ENCODE peak calls at places on chromosome 6, in eight cellular contexts. S is cardiac muscle cell, C is IMR-90, K is fibroblast of lung, H is lung, L is upper lobe of right lung, I is neural progenitor cell, T is PC-9. Q is an unnamed sample.

GRCh38 chr6:4125933-4126864 is 9.2 kb downstream of the ECI2 start:
- DNase-seq in S (no peak), C (peak; percentile 90), K (peak; percentile 93), H (no peak), L (no peak), I (no peak), T (peak; percentile 79), Q (no peak)

GRCh38 chr6:27078734-27079357 is 168.7 kb upstream of the PRSS16 start:
- DNase-seq in S (peak; percentile 68), C (peak; percentile 68), K (peak; percentile 48), H (peak; percentile 42), L (peak; percentile 66), I (peak; percentile 75), T (peak; percentile 44), Q (peak; percentile 23)

GRCh38 chr6:16688984-16689636 is 72.2 kb downstream of the ATXN1 start:
- DNase-seq in S (no peak), C (peak; percentile 93), K (peak; percentile 95), H (no peak), L (no peak), I (no peak), T (peak; percentile 38), Q (no peak)

GRCh38 chr6:6915219-6915618 is 192.5 kb upstream of the RREB1 start:
- DNase-seq in S (no peak), C (no peak), K (no peak), H (no peak), L (no peak), I (no peak), T (no peak), Q (no peak)

GRCh38 chr6:99821164-99821563 is 172.9 kb downstream of the MCHR2 start:
- DNase-seq in S (no peak), C (no peak), K (no peak), H (no peak), L (no peak), I (no peak), T (no peak), Q (no peak)

GRCh38 chr6:33197431-33198048 is 2.9 kb downstream of the RXRB start:
- DNase-seq in S (peak; percentile 82), C (peak; percentile 56), K (peak; percentile 65), H (peak; percentile 59), L (peak; percentile 77), I (peak; percentile 82), T (no peak), Q (peak; percentile 45)

GRCh38 chr6:40819182-40819834 is 219.7 kb downstream of the UNC5CL start:
- DNase-seq in S (no peak), C (no peak), K (no peak), H (peak; percentile 61), L (peak; percentile 74), I (no peak), T (no peak), Q (no peak)

GRCh38 chr6:3885262-3886036 is 36.3 kb downstream of the FAM50B start:
- DNase-seq in S (peak; percentile 33), C (no peak), K (no peak), H (no peak), L (no peak), I (no peak), T (peak; percentile 48), Q (no peak)

GRCh38 chr6:53792016-53792415 is 2.8 kb upstream of the LRRC1 start:
- DNase-seq in S (no peak), C (no peak), K (no peak), H (no peak), L (no peak), I (no peak), T (no peak), Q (no peak)

GRCh38 chr6:32941412-32941784 is 570 bp upstream of the HLA-DMB start:
- DNase-seq in S (no peak), C (no peak), K (no peak), H (no peak), L (no peak), I (peak; percentile 11), T (no peak), Q (no peak)

GRCh38 chr6:25601797-25602679 is 50.0 kb upstream of the SCGN start:
- DNase-seq in S (peak; percentile 69), C (peak; percentile 67), K (peak; percentile 48), H (no peak), L (no peak), I (peak; percentile 75), T (peak; percentile 43), Q (no peak)

GRCh38 chr6:123616942-123617341 is 19.8 kb downstream of the TRDN start:
- DNase-seq in S (no peak), C (no peak), K (no peak), H (no peak), L (no peak), I (no peak), T (no peak), Q (no peak)

GRCh38 chr6:43243649-43244321 is 504 bp downstream of the TTBK1 start:
- DNase-seq in S (no peak), C (no peak), K (no peak), H (no peak), L (no peak), I (no peak), T (no peak), Q (no peak)

GRCh38 chr6:122969999-122970398 is 26.0 kb upstream of the CLVS2 start:
- DNase-seq in S (no peak), C (no peak), K (no peak), H (no peak), L (no peak), I (peak; percentile 20), T (no peak), Q (no peak)

GRCh38 chr6:127302728-127303675 is 36.3 kb downstream of the RNF146 start:
- DNase-seq in S (peak; percentile 43), C (peak; percentile 48), K (peak; percentile 33), H (no peak), L (no peak), I (peak; percentile 25), T (peak; percentile 59), Q (no peak)

GRCh38 chr6:131923356-131923755 is 27.8 kb downstream of the CCN2 start:
- DNase-seq in S (peak; percentile 81), C (peak; percentile 57), K (peak; percentile 45), H (peak; percentile 69), L (no peak), I (peak; percentile 85), T (peak; percentile 59), Q (no peak)

GRCh38 chr6:154156135-154156948 is 117.3 kb downstream of the OPRM1 start:
- DNase-seq in S (peak; percentile 42), C (peak; percentile 45), K (peak; percentile 30), H (peak; percentile 59), L (peak; percentile 70), I (peak; percentile 58), T (peak; percentile 63), Q (peak; percentile 7)

GRCh38 chr6:96394727-96395126 is 126.9 kb upstream of the UFL1 start:
- DNase-seq in S (peak; percentile 38), C (no peak), K (peak; percentile 2), H (no peak), L (no peak), I (peak; percentile 29), T (peak; percentile 43), Q (no peak)

GRCh38 chr6:8670792-8671191 is 235.4 kb upstream of the SLC35B3 start:
- DNase-seq in S (no peak), C (no peak), K (no peak), H (no peak), L (no peak), I (no peak), T (no peak), Q (no peak)

GRCh38 chr6:4972438-4972837 is 31.4 kb downstream of the RPP40 start:
- DNase-seq in S (no peak), C (no peak), K (no peak), H (peak; percentile 14), L (no peak), I (no peak), T (no peak), Q (no peak)

GRCh38 chr6:92376711-92377110 is 1042.6 kb downstream of the EPHA7 start:
- DNase-seq in S (peak; percentile 31), C (peak; percentile 2), K (peak; percentile 49), H (no peak), L (no peak), I (no peak), T (no peak), Q (no peak)

DNA sequence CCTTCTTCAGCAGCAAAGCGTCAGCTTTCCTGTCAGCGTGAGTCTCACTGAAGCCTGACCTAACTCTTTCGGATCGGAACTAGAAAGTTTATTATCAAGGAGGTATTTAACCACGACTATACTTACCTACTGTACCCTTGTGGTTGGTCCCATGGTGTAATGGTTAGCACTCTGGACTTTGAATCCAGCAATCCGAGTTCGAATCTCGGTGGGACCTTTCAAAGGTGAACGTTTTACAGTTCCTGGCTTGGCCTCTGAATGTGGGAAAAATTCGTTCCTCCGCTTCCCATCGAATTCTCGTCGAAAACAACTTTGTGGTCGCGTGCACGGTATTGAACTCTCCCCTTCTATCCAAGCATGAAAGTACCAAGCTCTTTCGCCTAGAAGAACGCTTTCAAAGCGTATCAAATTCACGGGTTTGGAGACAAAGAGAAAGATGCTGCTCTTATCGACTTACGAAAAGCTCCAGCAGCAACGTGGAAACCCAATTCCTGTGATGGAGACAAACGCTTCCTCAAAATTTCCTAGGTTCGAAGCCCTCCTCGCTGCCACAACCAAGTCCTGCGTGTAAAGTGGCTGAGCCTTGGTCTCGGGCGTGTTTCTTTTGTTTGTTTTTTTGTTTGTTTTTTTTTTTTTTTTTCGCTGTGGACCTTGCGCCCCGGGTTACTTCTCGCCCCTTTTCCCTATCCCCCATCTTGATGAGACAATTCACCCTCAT is 63.7 kb downstream of the GPX5 start:
- DNase-seq in S (peak; percentile 70), C (peak; percentile 95), K (peak; percentile 94), H (peak; percentile 53), L (no peak), I (peak; percentile 87), T (peak; percentile 87), Q (no peak)
- H3K27ac ChIP-seq in S (peak overlapping the region; percentile 64), C (no peak overlapping the region), K (no peak overlapping the region), H (no peak overlapping the region), L (no peak overlapping the region), I (no peak overlapping the region), T (peak overlapping the region; percentile 37), Q (peak overlapping the region; percentile 49)

GRCh38 chr6:71012871-71013456 is 56.1 kb upstream of the B3GAT2 start:
- DNase-seq in S (peak; percentile 67), C (peak; percentile 51), K (peak; percentile 42), H (no peak), L (no peak), I (peak; percentile 76), T (no peak), Q (no peak)
- TF ChIP-seq CTCF in S (peak; percentile 81), C (peak; percentile 75), K (peak; percentile 91), H (peak; percentile 43), L (peak; percentile 74), I (peak; percentile 95), T (peak; percentile 86), Q (peak; percentile 74)

GRCh38 chr6:80547827-80548226 is 441.4 kb downstream of the BCKDHB start:
- DNase-seq in S (no peak), C (peak; percentile 94), K (peak; percentile 94), H (no peak), L (no peak), I (no peak), T (no peak), Q (no peak)
- H3K4me3 ChIP-seq in S (no peak overlapping the region), C (no peak overlapping the region), K (no peak overlapping the region), H (no peak overlapping the region), L (no peak overlapping the region), I (no peak overlapping the region), T (no peak overlapping the region), Q (no peak overlapping the region)

DNA sequence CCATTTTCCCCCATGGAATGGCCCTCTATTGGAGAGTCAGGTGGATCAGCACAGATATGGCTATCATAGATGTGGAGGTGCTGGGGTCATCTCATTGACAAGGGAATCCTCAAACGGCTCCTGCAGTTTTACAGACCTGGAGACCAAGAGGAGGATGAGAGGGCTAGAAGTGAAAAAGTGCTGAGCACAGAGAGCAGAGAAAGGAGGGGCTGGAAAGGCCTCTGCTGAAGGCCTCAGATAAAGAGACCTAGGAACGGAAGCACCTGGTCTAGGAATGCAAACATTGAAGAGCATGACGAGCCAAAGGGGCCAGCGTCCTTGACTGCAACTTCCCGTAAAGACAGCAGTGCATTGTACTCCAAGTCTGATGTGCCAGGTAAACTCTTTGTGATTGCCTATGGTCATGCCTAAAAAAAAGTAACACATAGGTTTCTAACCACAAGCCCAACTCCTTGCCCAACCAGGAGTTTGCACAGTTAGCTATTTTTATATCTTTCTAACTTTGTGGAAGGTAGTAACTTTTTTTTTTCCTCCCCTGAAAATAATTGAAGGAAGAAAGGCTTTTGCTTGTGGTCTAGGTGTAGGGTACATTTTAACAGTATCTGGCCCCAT is 15.2 kb downstream of the RSPH4A start:
- DNase-seq in S (peak; percentile 5), C (no peak), K (no peak), H (no peak), L (no peak), I (peak; percentile 1), T (no peak), Q (no peak)
- H3K27ac ChIP-seq in S (no peak overlapping the region), C (no peak overlapping the region), K (no peak overlapping the region), H (no peak overlapping the region), L (no peak overlapping the region), I (no peak overlapping the region), T (no peak overlapping the region), Q (no peak overlapping the region)

Q was measured in dorsolateral prefrontal cortex.